ENCODE peak calls at places on chromosome 18, in ten cellular contexts. P is esophagus squamous epithelium; B is AG04450; I is CD4-positive, alpha-beta T cell; R is GM20000; Q is fibroblast of the aortic adventitia; G is HepG2; U is GM12865; W is AG04449; O is body of pancreas. V is an unnamed sample.

GRCh38 chr18:50468802-50469201 is 91.1 kb upstream of the MAPK4 start:
- DNase-seq in R (no peak), G (no peak), U (no peak), I (no peak), B (no peak), O (no peak), W (no peak), P (no peak), Q (no peak), V (no peak)

GRCh38 chr18:74947875-74948274 is 261.1 kb downstream of the PTGR3 start:
- DNase-seq in P (no peak), O (no peak), W (no peak), Q (no peak), R (no peak), U (no peak), I (no peak), G (no peak), B (no peak), V (no peak)

GRCh38 chr18:54205951-54206350 is 18.5 kb downstream of the MBD2 start:
- DNase-seq in G (no peak), P (no peak), O (no peak), I (no peak), B (no peak), U (no peak), Q (peak), W (no peak), R (no peak), V (no peak)

GRCh38 chr18:69239849-69240248 is 160.8 kb upstream of the DOK6 start:
- DNase-seq in U (no peak), G (no peak), P (no peak), O (no peak), W (no peak), Q (no peak), I (no peak), R (no peak), B (no peak), V (no peak)

GRCh38 chr18:36094431-36094830 is 27.1 kb upstream of the RPRD1A start:
- DNase-seq in U (no peak), I (no peak), O (no peak), Q (no peak), G (no peak), B (no peak), W (no peak), P (no peak), R (no peak), V (no peak)

GRCh38 chr18:57674891-57675290 is 53.3 kb upstream of the NARS1 start:
- DNase-seq in W (no peak), R (no peak), G (no peak), P (no peak), O (no peak), B (no peak), I (no peak), Q (peak), U (no peak), V (no peak)

GRCh38 chr18:26593365-26594320 is 45.3 kb upstream of the KCTD1 start:
- DNase-seq in I (no peak), G (no peak), B (no peak), W (no peak), U (no peak), R (no peak), P (no peak), Q (no peak), O (no peak), V (no peak)

GRCh38 chr18:58128286-58129018 is 84.4 kb downstream of the NEDD4L start:
- DNase-seq in Q (no peak), I (no peak), P (no peak), R (no peak), O (peak), W (no peak), B (no peak), G (peak), U (no peak), V (no peak)

GRCh38 chr18:61606068-61606660 is 272.9 kb downstream of the CDH20 start:
- DNase-seq in U (no peak), O (no peak), P (no peak), G (no peak), R (no peak), Q (peak), W (no peak), I (no peak), B (no peak), V (no peak)

GRCh38 chr18:48190994-48191393 is 218.2 kb downstream of the ZBTB7C start:
- DNase-seq in O (no peak), U (no peak), Q (no peak), G (no peak), W (no peak), B (no peak), P (no peak), R (no peak), I (no peak), V (no peak)

DNA sequence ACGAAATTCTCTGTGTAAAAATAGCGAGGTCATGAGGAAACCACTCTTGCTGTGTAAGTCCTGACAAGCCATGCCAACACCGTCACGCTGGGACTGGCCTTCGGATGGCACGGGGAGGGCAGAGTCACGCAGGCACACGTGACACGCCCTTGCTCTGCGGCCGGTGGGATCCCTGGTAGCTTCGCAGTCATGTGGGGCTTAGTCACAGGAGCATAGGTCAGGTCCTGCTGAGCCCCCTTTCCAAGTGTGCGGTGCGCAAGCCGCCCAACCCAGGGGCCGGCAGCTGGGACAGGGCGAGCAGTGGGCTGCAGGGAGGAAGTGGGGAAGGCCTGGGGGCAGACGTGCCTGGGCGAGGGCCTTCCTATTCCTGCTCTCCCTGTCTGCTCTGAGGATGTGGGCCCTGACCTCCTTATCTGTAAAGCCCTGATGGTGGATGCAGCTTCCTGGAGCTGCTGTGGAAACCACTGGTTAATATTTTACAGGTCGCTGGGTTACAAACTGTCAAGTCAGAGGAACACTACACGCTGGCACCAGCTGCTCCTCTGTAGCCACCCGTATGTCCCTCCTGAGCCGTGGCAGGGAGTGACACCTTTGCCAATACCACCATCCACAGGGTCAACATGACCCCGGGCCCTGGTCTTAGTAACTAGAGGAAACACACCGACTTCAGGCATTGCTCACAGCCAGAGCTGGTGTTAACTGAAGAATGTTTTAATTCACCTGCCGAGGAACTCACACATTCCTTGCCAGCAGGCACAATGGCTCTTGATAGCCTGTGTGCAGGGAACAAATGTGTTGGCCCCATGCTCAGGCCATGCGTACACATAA is 17.8 kb downstream of the MBP start:
- DNase-seq in G (peak), B (peak), O (peak), P (peak), W (peak), Q (no peak), R (peak), U (no peak), I (no peak), V (peak)
- TF ChIP-seq CTCF in G (peak), B (no peak), O (no peak), P (no peak), W (no peak), Q (no peak), R (no peak), U (no peak), I (no peak), V (no peak)

DNA sequence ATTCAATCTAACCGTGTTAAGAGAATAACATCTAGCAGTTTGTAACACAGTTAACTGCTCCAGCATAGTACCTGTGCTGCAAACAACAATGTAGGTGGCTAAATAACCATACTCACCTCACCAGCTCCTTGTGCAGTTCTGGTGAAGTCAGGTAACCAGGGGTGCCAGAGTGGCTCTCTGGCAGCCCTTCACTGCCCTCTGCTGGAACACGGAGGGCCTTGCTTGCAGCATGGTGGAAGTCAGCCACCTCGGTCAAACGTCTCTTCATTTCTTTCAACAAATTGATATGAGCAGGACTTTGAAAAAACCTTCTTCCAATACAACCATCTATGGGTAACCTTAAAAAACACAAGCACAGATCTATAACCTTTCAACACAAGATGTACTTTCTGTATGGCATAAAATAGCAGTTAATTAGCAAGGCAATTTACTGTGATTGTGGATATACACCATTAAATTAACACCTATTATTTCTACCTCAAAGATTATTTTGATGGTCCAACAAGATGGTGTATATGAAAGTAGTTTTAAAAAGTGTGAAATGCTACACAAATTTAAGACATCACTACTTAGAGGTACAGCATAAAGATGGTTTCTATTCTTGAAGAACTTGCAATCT is 56.6 kb downstream of the EPG5 start:
- DNase-seq in R (peak), O (peak), P (no peak), B (peak), I (peak), G (peak), Q (peak), U (peak), W (no peak), V (no peak)
- TF ChIP-seq CTCF in R (peak), O (peak), P (no peak), B (peak), I (peak), G (peak), Q (peak), U (peak), W (peak), V (peak)

GRCh38 chr18:10076502-10077030 is 162.8 kb downstream of the VAPA start:
- DNase-seq in G (no peak), U (no peak), O (peak), W (no peak), B (no peak), Q (no peak), R (no peak), P (no peak), I (no peak), V (no peak)
- TF ChIP-seq CTCF in G (no peak), U (no peak), O (peak), W (no peak), B (no peak), Q (no peak), R (no peak), P (no peak), I (no peak), V (no peak)

GRCh38 chr18:1062592-1062991 is 157.9 kb downstream of the ADCYAP1 start:
- DNase-seq in P (no peak), U (peak), B (no peak), Q (peak), I (no peak), R (no peak), W (no peak), O (no peak), G (peak), V (no peak)
- TF ChIP-seq CTCF in P (no peak), U (no peak), B (peak), Q (peak), I (no peak), R (no peak), W (no peak), O (no peak), G (peak), V (no peak)